ENCODE peak calls at places on chromosomes 2 and 18, in five cellular contexts. L is left ventricle myocardium inferior, O is HFF-Myc, E is GM12864, D is astrocyte of the spinal cord. S is an unnamed sample.

GRCh38 chr2:233838726-233839446 is 15.4 kb downstream of the HJURP start:
- DNase-seq in O (no peak), D (no peak), L (no peak), E (no peak), S (no peak)

GRCh38 chr18:32213693-32214092 is 23.9 kb downstream of the MEP1B start:
- DNase-seq in L (no peak), D (no peak), E (no peak), O (no peak), S (no peak)

GRCh38 chr2:189267925-189268579 is 88.5 kb upstream of the COL5A2 start:
- DNase-seq in D (peak), O (peak), L (no peak), E (no peak), S (peak)

GRCh38 chr18:11998182-11998581 is 16.9 kb downstream of the IMPA2 start:
- DNase-seq in O (no peak), L (peak), D (no peak), E (no peak), S (peak)

GRCh38 chr2:176227874-176228273 is 39.4 kb downstream of the HOXD1 start:
- DNase-seq in D (no peak), E (no peak), O (no peak), L (no peak), S (no peak)

GRCh38 chr2:206250041-206250897 is 24.2 kb upstream of the ZDBF2 start:
- DNase-seq in E (no peak), L (no peak), O (no peak), D (no peak), S (peak)

GRCh38 chr2:10356459-10356851 is 53.8 kb downstream of the HPCAL1 start:
- DNase-seq in D (no peak), O (no peak), L (no peak), E (no peak), S (no peak)

GRCh38 chr2:17416891-17417391 is 101.3 kb downstream of the RAD51AP2 start:
- DNase-seq in D (peak), L (no peak), O (no peak), E (no peak), S (peak)

GRCh38 chr18:3046216-3046808 is 33.4 kb upstream of the LPIN2 start:
- DNase-seq in E (no peak), O (no peak), L (no peak), D (no peak), S (no peak)

GRCh38 chr2:236249066-236249465 is 15.1 kb downstream of the ASB18 start:
- DNase-seq in L (no peak), E (no peak), D (no peak), O (no peak), S (no peak)

GRCh38 chr2:198144621-198145020 is 340.2 kb downstream of the PLCL1 start:
- DNase-seq in E (no peak), L (no peak), D (no peak), O (no peak), S (no peak)

GRCh38 chr2:106531676-106532075 is 44.5 kb downstream of the CD8B2 start:
- DNase-seq in L (no peak), O (no peak), D (peak), E (no peak), S (no peak)

GRCh38 chr2:128358941-128359731 is 40.5 kb upstream of the HS6ST1 start:
- DNase-seq in D (no peak), E (no peak), L (no peak), O (no peak), S (no peak)

GRCh38 chr18:55633032-55633431 is 45.0 kb upstream of the TCF4 start:
- DNase-seq in D (peak), E (no peak), L (no peak), O (no peak), S (no peak)

GRCh38 chr2:177289824-177290632 is 25.5 kb upstream of the NFE2L2 start:
- DNase-seq in L (no peak), O (no peak), E (peak), D (no peak), S (no peak)

GRCh38 chr2:54360055-54360792 is 95.9 kb upstream of the SPTBN1 start:
- DNase-seq in L (peak), O (peak), E (no peak), D (peak), S (peak)

GRCh38 chr18:62001396-62001795 is 108.6 kb upstream of the RNF152 start:
- DNase-seq in L (no peak), O (no peak), D (no peak), E (no peak), S (no peak)

GRCh38 chr2:168336786-168337388 is 89.5 kb upstream of the STK39 start:
- DNase-seq in D (no peak), L (no peak), E (no peak), O (no peak), S (no peak)

GRCh38 chr18:57755473-57756067 is 47.5 kb downstream of the ATP8B1 start:
- DNase-seq in E (no peak), O (no peak), D (no peak), L (no peak), S (no peak)

GRCh38 chr18:46160050-46160798 is 56.0 kb downstream of the HAUS1 start:
- DNase-seq in O (no peak), L (no peak), E (no peak), D (peak), S (peak)

GRCh38 chr18:69102959-69103358 is 297.7 kb upstream of the DOK6 start:
- DNase-seq in L (no peak), D (peak), E (no peak), O (no peak), S (peak)

GRCh38 chr2:102032368-102033027 is 40.7 kb downstream of the IL1R2 start:
- DNase-seq in O (no peak), L (no peak), D (peak), E (no peak), S (no peak)

GRCh38 chr18:69718912-69719547 is 228.6 kb downstream of the CD226 start:
- DNase-seq in D (no peak), L (no peak), E (no peak), O (no peak), S (peak)

GRCh38 chr2:31196622-31197021 is 20.7 kb downstream of the CAPN14 start:
- DNase-seq in L (no peak), E (no peak), D (no peak), O (no peak), S (no peak)

GRCh38 chr2:232533944-232534710 is 5.4 kb upstream of the CHRNG start:
- DNase-seq in L (peak), E (no peak), O (no peak), D (peak), S (peak)

GRCh38 chr2:228846161-228846560 is 424.9 kb downstream of the PID1 start:
- DNase-seq in D (no peak), O (no peak), L (no peak), E (no peak), S (no peak)

GRCh38 chr18:987325-988186 is 82.9 kb downstream of the ADCYAP1 start:
- DNase-seq in E (no peak), D (peak), O (no peak), L (no peak), S (peak)

GRCh38 chr2:174951746-174952145 is 53.4 kb downstream of the CHN1 start:
- DNase-seq in E (no peak), L (no peak), D (peak), O (peak), S (peak)

GRCh38 chr18:8744038-8744437 is 38.7 kb downstream of the MTCL1 start:
- DNase-seq in L (no peak), O (no peak), D (no peak), E (no peak), S (no peak)

GRCh38 chr18:22560283-22560627 is 142.5 kb upstream of the CTAGE1 start:
- DNase-seq in O (no peak), E (no peak), L (no peak), D (no peak), S (no peak)
- H3K4me3 ChIP-seq in O (peak), E (no peak), L (peak), D (no peak), S (peak)

GRCh38 chr2:81894451-81894990 is 1590.0 kb upstream of the LRRTM1 start:
- DNase-seq in D (no peak), E (no peak), O (no peak), L (no peak), S (no peak)
- TF ChIP-seq CTCF in D (no peak), E (no peak), O (no peak), L (no peak), S (no peak)

GRCh38 chr2:44935854-44936185 is 5.7 kb upstream of the SIX3 start:
- DNase-seq in O (no peak), D (no peak), E (no peak), L (no peak), S (no peak)

GRCh38 chr2:44934962-44935853 is 6.3 kb upstream of the SIX3 start:
- DNase-seq in O (no peak), D (no peak), L (no peak), E (no peak), S (no peak)

GRCh38 chr2:44933434-44933951 is 8.0 kb upstream of the SIX3 start:
- DNase-seq in O (no peak), D (no peak), L (no peak), E (no peak), S (no peak)

GRCh38 chr2:44934024-44934423 is 7.5 kb upstream of the SIX3 start:
- DNase-seq in D (no peak), O (no peak), L (no peak), E (no peak), S (no peak)

DNA sequence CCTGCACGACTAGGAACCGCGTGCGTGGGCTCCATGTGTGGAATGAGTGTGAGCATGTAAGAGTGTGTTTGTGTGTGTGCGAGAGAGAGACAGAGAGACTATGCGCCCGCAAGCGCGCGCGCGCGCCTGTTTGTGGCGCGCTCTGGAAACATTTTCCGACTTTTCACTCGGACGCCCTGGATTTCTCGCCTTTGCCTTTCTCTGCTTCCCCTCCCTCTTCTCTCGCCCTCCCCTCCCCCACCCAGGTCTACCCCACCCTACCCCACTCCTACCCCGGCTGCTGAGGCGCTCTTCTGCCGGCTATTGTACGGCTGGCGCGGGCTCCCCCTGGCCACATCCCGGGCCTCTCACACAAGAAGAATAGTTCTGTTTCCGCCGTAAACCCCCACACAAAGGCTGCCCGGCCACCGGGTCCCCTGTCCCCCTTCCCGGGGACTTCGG is 7.0 kb upstream of the SIX3 start:
- DNase-seq in D (no peak), E (no peak), L (no peak), O (no peak), S (no peak)
- H3K4me3 ChIP-seq in D (no peak), E (no peak), L (peak), O (no peak), S (no peak)

DNA sequence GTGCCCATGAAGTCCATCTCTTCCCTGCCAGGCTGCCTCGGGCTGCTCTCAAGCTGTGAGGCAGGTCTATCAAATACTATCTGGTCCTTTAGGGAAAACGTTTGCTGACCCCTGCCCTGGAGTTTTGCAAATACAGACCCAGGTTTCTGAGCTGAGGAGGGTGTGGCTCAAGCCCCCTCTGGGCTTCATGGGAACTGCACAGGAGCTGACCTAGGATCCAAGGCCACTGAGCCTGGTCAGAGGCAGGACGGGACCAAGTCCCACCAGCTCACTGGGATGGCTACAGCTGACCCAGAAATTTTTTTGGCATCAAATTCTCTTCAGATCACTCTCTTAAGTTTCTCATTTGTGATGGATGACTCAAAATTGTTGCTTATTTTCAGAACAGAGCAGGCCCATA is 14.1 kb downstream of the ZNF516 start:
- DNase-seq in E (no peak), D (no peak), O (no peak), L (no peak), S (no peak)
- TF ChIP-seq CTCF in E (peak), D (no peak), O (peak), L (no peak), S (peak)

DNA sequence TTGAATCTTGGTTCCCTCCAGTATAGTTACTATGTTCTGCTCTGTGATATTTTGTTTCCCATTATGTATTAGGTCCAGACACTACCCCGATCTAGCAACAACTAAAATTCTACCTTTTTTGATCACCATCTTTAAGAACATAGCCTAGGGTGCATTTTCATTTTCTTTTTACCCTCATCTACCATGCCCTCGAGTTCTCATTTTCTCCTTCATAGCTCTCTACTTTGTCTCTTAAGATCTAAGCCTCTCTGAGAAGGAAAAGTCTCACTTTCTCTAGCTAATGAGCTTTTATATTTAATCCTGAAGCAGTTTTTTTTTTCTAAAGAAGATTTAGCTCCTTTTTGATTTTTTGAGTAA is 1089.4 kb upstream of the SLC39A10 start:
- DNase-seq in O (no peak), E (no peak), L (no peak), D (no peak), S (no peak)
- H3K4me3 ChIP-seq in O (no peak), E (no peak), L (no peak), D (no peak), S (no peak)

GRCh38 chr2:152717242-152718046 is at the start of gene PRPF40A:
- DNase-seq in E (peak), L (peak), D (peak), O (peak), S (peak)
- TF ChIP-seq CTCF in E (peak), L (no peak), D (no peak), O (no peak), S (no peak)

GRCh38 chr2:216109962-216110614 is 940 bp downstream of the XRCC5 start:
- DNase-seq in L (no peak), O (no peak), D (peak), E (no peak), S (peak)

GRCh38 chr2:216108967-216109921 is at the start of gene XRCC5:
- DNase-seq in E (peak), D (peak), O (peak), L (peak), S (peak)

GRCh38 chr2:216108310-216108966 is 710 bp upstream of the XRCC5 start:
- DNase-seq in L (no peak), O (no peak), E (no peak), D (peak), S (no peak)

GRCh38 chr2:216111122-216111521 is 2.0 kb downstream of the XRCC5 start:
- DNase-seq in O (no peak), L (no peak), E (no peak), D (no peak), S (no peak)

DNA sequence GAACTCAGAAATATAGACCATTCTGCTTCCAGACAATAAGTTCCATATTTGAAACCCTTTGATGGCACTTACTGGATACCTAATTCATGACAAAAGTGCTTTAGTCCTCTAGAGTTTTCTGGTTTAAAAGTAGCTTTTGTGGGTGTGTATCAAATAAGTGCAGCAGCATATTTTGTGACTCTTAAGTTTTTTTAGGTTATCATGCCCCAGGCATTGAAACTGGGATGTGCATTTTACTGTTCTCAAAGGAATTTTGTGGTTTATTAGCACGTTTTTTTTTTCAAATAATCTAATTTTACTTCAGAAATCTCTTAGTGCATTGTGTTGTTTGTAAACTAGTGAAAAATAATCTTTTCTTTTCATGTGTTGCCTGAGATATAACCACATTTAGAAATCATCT is 1.5 kb downstream of the XRCC5 start:
- DNase-seq in E (no peak), L (no peak), D (no peak), O (no peak), S (no peak)
- H3K4me3 ChIP-seq in E (peak), L (peak), D (peak), O (peak), S (no peak)

GRCh38 chr2:222860740-222861410 is at the start of gene ACSL3:
- DNase-seq in L (peak), D (peak), E (peak), O (peak), S (peak)
- TF ChIP-seq CTCF in L (no peak), D (no peak), E (no peak), O (no peak), S (no peak)

S was measured in cardiac fibroblast.